ENCODE peak calls at places on chromosomes 3 and 15, in four cellular contexts. One of them, this sample, is unnamed.

GRCh38 chr15:74130089-74130848 is at the start of gene ISLR2:
- DNase-seq in AG08395: peak; percentile 27
- DNase-seq in PC-3: no peak
- DNase-seq in iPS-NIHi11: no peak
- DNase-seq in this sample: peak; percentile 69

GRCh38 chr3:183959214-183959613 is 58.5 kb downstream of the ABCC5 start:
- DNase-seq in AG08395: no peak
- DNase-seq in PC-3: peak; percentile 63
- DNase-seq in iPS-NIHi11: no peak
- DNase-seq in this sample: no peak

GRCh38 chr15:28881600-28881999 is 4.2 kb upstream of the APBA2 start:
- DNase-seq in AG08395: no peak
- DNase-seq in PC-3: no peak
- DNase-seq in iPS-NIHi11: no peak
- DNase-seq in this sample: no peak

GRCh38 chr15:90201944-90202375 is 830 bp downstream of the SEMA4B start:
- DNase-seq in AG08395: no peak
- DNase-seq in PC-3: no peak
- DNase-seq in iPS-NIHi11: peak; percentile 66
- DNase-seq in this sample: peak; percentile 55

GRCh38 chr3:64687781-64688515 is at the start of gene ADAMTS9:
- DNase-seq in AG08395: peak; percentile 58
- DNase-seq in PC-3: no peak
- DNase-seq in iPS-NIHi11: peak; percentile 56
- DNase-seq in this sample: peak; percentile 95

GRCh38 chr3:12974316-12974715 is 98.9 kb downstream of the IQSEC1 start:
- DNase-seq in AG08395: no peak
- DNase-seq in PC-3: no peak
- DNase-seq in iPS-NIHi11: no peak
- DNase-seq in this sample: no peak

GRCh38 chr3:62604301-62604700 is 231.0 kb upstream of the FEZF2 start:
- DNase-seq in AG08395: peak; percentile 78
- DNase-seq in PC-3: peak; percentile 70
- DNase-seq in iPS-NIHi11: no peak
- DNase-seq in this sample: no peak

GRCh38 chr15:54582863-54583643 is 604.8 kb downstream of the UNC13C start:
- DNase-seq in AG08395: no peak
- DNase-seq in PC-3: no peak
- DNase-seq in iPS-NIHi11: no peak
- DNase-seq in this sample: no peak

GRCh38 chr15:57439128-57440030 is 63.1 kb downstream of the CGNL1 start:
- DNase-seq in AG08395: no peak
- DNase-seq in PC-3: no peak
- DNase-seq in iPS-NIHi11: no peak
- DNase-seq in this sample: no peak

GRCh38 chr3:58135712-58136543 is 74.8 kb downstream of the DNASE1L3 start:
- DNase-seq in AG08395: no peak
- DNase-seq in PC-3: peak; percentile 31
- DNase-seq in iPS-NIHi11: no peak
- DNase-seq in this sample: no peak

GRCh38 chr3:195075941-195076875 is 194.8 kb downstream of the XXYLT1 start:
- DNase-seq in AG08395: peak; percentile 35
- DNase-seq in PC-3: no peak
- DNase-seq in iPS-NIHi11: no peak
- DNase-seq in this sample: no peak

GRCh38 chr15:69624816-69625215 is 172.2 kb downstream of the RPLP1 start:
- DNase-seq in AG08395: no peak
- DNase-seq in PC-3: no peak
- DNase-seq in iPS-NIHi11: no peak
- DNase-seq in this sample: no peak

GRCh38 chr15:84034831-84035753 is 200.5 kb upstream of the GOLGA6L4 start:
- DNase-seq in AG08395: peak; percentile 29
- DNase-seq in PC-3: peak; percentile 70
- DNase-seq in iPS-NIHi11: peak; percentile 79
- DNase-seq in this sample: peak; percentile 61

GRCh38 chr15:24718289-24719082 is 42.9 kb downstream of the NPAP1 start:
- DNase-seq in AG08395: no peak
- DNase-seq in PC-3: no peak
- DNase-seq in iPS-NIHi11: no peak
- DNase-seq in this sample: no peak

GRCh38 chr15:93043621-93044300 is 45.2 kb downstream of the RGMA start:
- DNase-seq in AG08395: no peak
- DNase-seq in PC-3: no peak
- DNase-seq in iPS-NIHi11: no peak
- DNase-seq in this sample: no peak

GRCh38 chr3:38554127-38554827 is 58.1 kb downstream of the EXOG start:
- DNase-seq in AG08395: no peak
- DNase-seq in PC-3: no peak
- DNase-seq in iPS-NIHi11: no peak
- DNase-seq in this sample: no peak

GRCh38 chr3:97232635-97233034 is 418.2 kb downstream of the EPHA6 start:
- DNase-seq in AG08395: no peak
- DNase-seq in PC-3: peak; percentile 35
- DNase-seq in iPS-NIHi11: no peak
- DNase-seq in this sample: peak; percentile 48

GRCh38 chr15:43207024-43207423 is 13.8 kb downstream of the EPB42 start:
- DNase-seq in AG08395: no peak
- DNase-seq in PC-3: no peak
- DNase-seq in iPS-NIHi11: no peak
- DNase-seq in this sample: no peak

GRCh38 chr3:61053781-61054496 is 197.3 kb downstream of the FHIT start:
- DNase-seq in AG08395: no peak
- DNase-seq in PC-3: no peak
- DNase-seq in iPS-NIHi11: no peak
- DNase-seq in this sample: no peak

GRCh38 chr3:73052857-73053256 is 8.6 kb upstream of the EBLN2 start:
- DNase-seq in AG08395: peak; percentile 18
- DNase-seq in PC-3: peak; percentile 49
- DNase-seq in iPS-NIHi11: no peak
- DNase-seq in this sample: no peak

GRCh38 chr3:179882322-179882721 is 154.4 kb downstream of the PEX5L start:
- DNase-seq in AG08395: no peak
- DNase-seq in PC-3: no peak
- DNase-seq in iPS-NIHi11: peak; percentile 53
- DNase-seq in this sample: peak; percentile 23

GRCh38 chr15:31347067-31347975 is 20.7 kb downstream of the KLF13 start:
- DNase-seq in AG08395: no peak
- DNase-seq in PC-3: no peak
- DNase-seq in iPS-NIHi11: no peak
- DNase-seq in this sample: no peak

GRCh38 chr3:175179055-175179454 is 319.9 kb downstream of the NAALADL2 start:
- DNase-seq in AG08395: no peak
- DNase-seq in PC-3: peak; percentile 85
- DNase-seq in iPS-NIHi11: no peak
- DNase-seq in this sample: no peak

GRCh38 chr3:66435988-66436387 is 64.8 kb downstream of the LRIG1 start:
- DNase-seq in AG08395: no peak
- DNase-seq in PC-3: no peak
- DNase-seq in iPS-NIHi11: no peak
- DNase-seq in this sample: no peak

GRCh38 chr15:84033793-84034553 is 201.6 kb upstream of the GOLGA6L4 start:
- DNase-seq in AG08395: no peak
- DNase-seq in PC-3: peak; percentile 38
- DNase-seq in iPS-NIHi11: no peak
- DNase-seq in this sample: no peak

GRCh38 chr3:111715911-111716523 is 120.9 kb upstream of the ZBED2 start:
- DNase-seq in AG08395: peak; percentile 36
- DNase-seq in PC-3: peak; percentile 87
- DNase-seq in iPS-NIHi11: peak; percentile 21
- DNase-seq in this sample: peak; percentile 34

This sample was measured in left kidney.